ENCODE peak calls at places on chromosomes 6 and 20, in four cellular contexts. One of them, this sample, is unnamed.

GRCh38 chr20:25584905-25585704 is at the start of gene NINL:
- DNase-seq in endothelial cell of umbilical vein: peak
- DNase-seq in GM12878: no peak
- DNase-seq in K562: peak
- DNase-seq in this sample: peak

GRCh38 chr20:37538003-37538402 is 10.3 kb upstream of the BLCAP start:
- DNase-seq in K562: no peak
- DNase-seq in endothelial cell of umbilical vein: no peak
- DNase-seq in GM12878: no peak
- DNase-seq in this sample: peak

GRCh38 chr6:147508871-147509608 is 550 bp downstream of the SAMD5 start:
- DNase-seq in K562: peak
- DNase-seq in GM12878: no peak
- DNase-seq in endothelial cell of umbilical vein: peak
- DNase-seq in this sample: no peak

GRCh38 chr6:100342830-100343229 is 121.9 kb downstream of the SIM1 start:
- DNase-seq in K562: no peak
- DNase-seq in endothelial cell of umbilical vein: peak
- DNase-seq in GM12878: no peak
- DNase-seq in this sample: peak

GRCh38 chr6:35725721-35726438 is 11.0 kb upstream of the ARMC12 start:
- DNase-seq in endothelial cell of umbilical vein: no peak
- DNase-seq in K562: no peak
- DNase-seq in GM12878: no peak
- DNase-seq in this sample: no peak

GRCh38 chr6:37162740-37163139 is 7.2 kb upstream of the PIM1 start:
- DNase-seq in endothelial cell of umbilical vein: no peak
- DNase-seq in K562: no peak
- DNase-seq in GM12878: no peak
- DNase-seq in this sample: no peak

GRCh38 chr20:61316351-61316750 is 64.3 kb downstream of the CDH4 start:
- DNase-seq in K562: no peak
- DNase-seq in GM12878: no peak
- DNase-seq in endothelial cell of umbilical vein: no peak
- DNase-seq in this sample: no peak

GRCh38 chr6:96059586-96059985 is 43.8 kb downstream of the FUT9 start:
- DNase-seq in K562: no peak
- DNase-seq in GM12878: no peak
- DNase-seq in endothelial cell of umbilical vein: no peak
- DNase-seq in this sample: no peak

GRCh38 chr6:118894425-118895240 is 681 bp downstream of the ASF1A start:
- DNase-seq in K562: peak
- DNase-seq in GM12878: no peak
- DNase-seq in endothelial cell of umbilical vein: peak
- DNase-seq in this sample: peak

GRCh38 chr6:111788779-111789276 is 84.4 kb downstream of the FYN start:
- DNase-seq in GM12878: no peak
- DNase-seq in endothelial cell of umbilical vein: no peak
- DNase-seq in K562: peak
- DNase-seq in this sample: no peak

GRCh38 chr6:111096246-111096645 is 8.9 kb downstream of the SLC16A10 start:
- DNase-seq in endothelial cell of umbilical vein: no peak
- DNase-seq in GM12878: no peak
- DNase-seq in K562: no peak
- DNase-seq in this sample: no peak

GRCh38 chr6:4446982-4447381 is 311.6 kb upstream of the ECI2 start:
- DNase-seq in endothelial cell of umbilical vein: no peak
- DNase-seq in GM12878: no peak
- DNase-seq in K562: no peak
- DNase-seq in this sample: peak

GRCh38 chr20:572752-573151 is 29.2 kb upstream of the CSNK2A1 start:
- DNase-seq in K562: no peak
- DNase-seq in endothelial cell of umbilical vein: no peak
- DNase-seq in GM12878: no peak
- DNase-seq in this sample: no peak

GRCh38 chr20:38302721-38303120 is 1.2 kb upstream of the BPI start:
- DNase-seq in GM12878: no peak
- DNase-seq in K562: peak
- DNase-seq in endothelial cell of umbilical vein: no peak
- DNase-seq in this sample: no peak

GRCh38 chr20:53126185-53126584 is 154.0 kb downstream of the TSHZ2 start:
- DNase-seq in GM12878: no peak
- DNase-seq in K562: no peak
- DNase-seq in endothelial cell of umbilical vein: no peak
- DNase-seq in this sample: no peak

GRCh38 chr6:5208039-5208438 is 52.7 kb downstream of the LYRM4 start:
- DNase-seq in endothelial cell of umbilical vein: no peak
- DNase-seq in GM12878: no peak
- DNase-seq in K562: no peak
- DNase-seq in this sample: peak

GRCh38 chr6:18214003-18214402 is 50.3 kb downstream of the DEK start:
- DNase-seq in GM12878: peak
- DNase-seq in K562: no peak
- DNase-seq in endothelial cell of umbilical vein: no peak
- DNase-seq in this sample: no peak

GRCh38 chr6:141326426-141326825 is 806.3 kb upstream of the GJE1 start:
- DNase-seq in K562: no peak
- DNase-seq in endothelial cell of umbilical vein: peak
- DNase-seq in GM12878: no peak
- DNase-seq in this sample: peak
- TF ChIP-seq FOS in K562: no peak
- TF ChIP-seq FOS in endothelial cell of umbilical vein: peak
- TF ChIP-seq FOS in GM12878: no peak
- TF ChIP-seq FOS in this sample: peak

GRCh38 chr20:44583179-44583578 is 800 bp downstream of the PKIG start:
- DNase-seq in endothelial cell of umbilical vein: peak
- DNase-seq in GM12878: no peak
- DNase-seq in K562: no peak
- DNase-seq in this sample: peak
- H3K4me3 ChIP-seq in endothelial cell of umbilical vein: peak
- H3K4me3 ChIP-seq in GM12878: peak
- H3K4me3 ChIP-seq in K562: no peak
- H3K4me3 ChIP-seq in this sample: peak

GRCh38 chr6:165692106-165692653 is 29.1 kb upstream of the PDE10A start:
- DNase-seq in GM12878: no peak
- DNase-seq in K562: no peak
- DNase-seq in endothelial cell of umbilical vein: no peak
- DNase-seq in this sample: no peak
- TF ChIP-seq FOS in GM12878: no peak
- TF ChIP-seq FOS in K562: no peak
- TF ChIP-seq FOS in endothelial cell of umbilical vein: no peak
- TF ChIP-seq FOS in this sample: no peak

GRCh38 chr6:41728073-41728936 is 7.1 kb downstream of the TFEB start:
- DNase-seq in GM12878: no peak
- DNase-seq in endothelial cell of umbilical vein: no peak
- DNase-seq in K562: no peak
- DNase-seq in this sample: no peak

GRCh38 chr6:41728954-41729353 is 6.5 kb downstream of the TFEB start:
- DNase-seq in endothelial cell of umbilical vein: no peak
- DNase-seq in GM12878: no peak
- DNase-seq in K562: no peak
- DNase-seq in this sample: no peak

GRCh38 chr6:41730531-41731436 is 4.6 kb downstream of the TFEB start:
- DNase-seq in K562: no peak
- DNase-seq in endothelial cell of umbilical vein: peak
- DNase-seq in GM12878: no peak
- DNase-seq in this sample: no peak

GRCh38 chr6:41727705-41728072 is 7.7 kb downstream of the TFEB start:
- DNase-seq in K562: no peak
- DNase-seq in endothelial cell of umbilical vein: no peak
- DNase-seq in GM12878: no peak
- DNase-seq in this sample: no peak

DNA sequence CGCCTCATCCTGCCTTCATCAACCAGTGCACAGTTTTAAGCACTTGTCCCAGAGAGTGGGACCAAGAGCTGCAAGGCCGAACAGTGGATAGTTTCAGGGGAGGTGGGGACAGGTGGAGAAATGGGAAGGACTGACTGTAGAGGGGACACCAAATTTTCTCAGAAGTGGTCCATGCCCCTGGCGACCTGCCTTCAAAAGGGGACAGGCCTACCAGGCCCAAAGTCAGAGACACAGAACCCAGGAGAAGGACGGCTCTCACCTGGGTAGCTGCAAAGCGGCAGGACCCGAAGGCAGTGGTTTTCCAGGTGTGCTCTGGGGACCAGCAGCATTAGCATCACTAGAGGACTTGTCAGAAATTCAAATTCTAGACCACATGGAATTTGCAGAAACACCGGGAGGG is 5.8 kb downstream of the TFEB start:
- DNase-seq in GM12878: no peak
- DNase-seq in endothelial cell of umbilical vein: no peak
- DNase-seq in K562: no peak
- DNase-seq in this sample: no peak
- H3K4me3 ChIP-seq in GM12878: peak
- H3K4me3 ChIP-seq in endothelial cell of umbilical vein: no peak
- H3K4me3 ChIP-seq in K562: no peak
- H3K4me3 ChIP-seq in this sample: no peak

DNA sequence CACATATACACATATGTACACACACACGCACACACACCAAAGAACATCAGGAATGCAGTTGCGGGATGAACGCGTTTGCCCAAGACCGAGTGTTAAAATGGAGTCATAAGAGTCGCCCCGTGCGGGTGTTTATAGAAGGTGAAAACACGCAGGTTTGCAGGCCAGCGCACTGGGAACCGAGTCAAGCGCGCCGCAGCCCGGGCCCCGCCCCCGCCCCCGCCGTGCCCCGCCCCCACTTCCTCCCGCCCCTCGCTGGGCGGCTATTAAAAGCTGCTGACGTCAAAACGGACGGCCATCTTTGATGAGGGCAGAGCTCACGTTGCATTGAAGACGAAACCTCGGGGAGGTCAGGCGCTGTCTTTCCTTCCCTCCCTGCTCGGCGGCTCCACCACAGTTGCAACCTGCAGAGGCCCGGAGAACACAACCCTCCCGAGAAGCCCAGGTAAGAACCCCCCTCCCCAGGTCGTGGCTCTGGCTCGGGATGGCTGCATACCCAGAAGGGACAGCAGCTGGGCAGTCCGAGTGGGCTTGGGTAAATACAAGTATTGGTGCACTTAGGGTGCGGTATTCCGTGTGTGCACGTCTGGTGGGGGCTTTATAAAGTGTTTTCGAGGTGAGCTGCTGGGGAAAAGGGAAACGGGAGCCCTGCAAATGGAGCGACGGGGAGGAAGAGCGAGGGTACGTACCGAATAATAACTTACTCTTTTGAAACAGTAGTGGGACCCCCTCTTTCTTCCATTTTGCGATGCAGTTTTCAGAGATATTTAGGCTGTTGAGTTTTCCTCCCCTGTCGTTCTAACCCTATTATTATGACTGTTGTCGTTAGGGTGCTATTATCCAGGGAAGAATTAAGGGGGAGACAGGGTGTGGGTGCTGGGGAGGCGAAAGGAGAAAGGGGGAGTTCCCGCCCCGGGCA is at the start of gene SNAP25:
- DNase-seq in endothelial cell of umbilical vein: peak
- DNase-seq in K562: peak
- DNase-seq in GM12878: no peak
- DNase-seq in this sample: peak
- TF ChIP-seq FOS in endothelial cell of umbilical vein: no peak
- TF ChIP-seq FOS in K562: no peak
- TF ChIP-seq FOS in GM12878: no peak
- TF ChIP-seq FOS in this sample: no peak

This sample was measured in IMR-90.